ENCODE peak calls at places on chromosome 3, in five cellular contexts. B is osteocyte, K is tibial artery, L is astrocyte, G is AG04449. C is an unnamed sample.

GRCh38 chr3:46692566-46692983 is 904 bp downstream of the ALS2CL start:
- DNase-seq in L (peak), K (peak), G (no peak), B (no peak), C (no peak)

GRCh38 chr3:157248590-157249425 is 88.9 kb upstream of the CCNL1 start:
- DNase-seq in G (peak), L (peak), B (no peak), K (no peak), C (no peak)

GRCh38 chr3:10015476-10015904 is 10.7 kb upstream of the FANCD2 start:
- DNase-seq in B (peak), L (peak), G (peak), K (peak), C (no peak)

GRCh38 chr3:435969-436492 is 239.5 kb downstream of the CHL1 start:
- DNase-seq in B (no peak), G (no peak), K (no peak), L (no peak), C (no peak)

GRCh38 chr3:70980646-70981031 is 602.9 kb downstream of the FOXP1 start:
- DNase-seq in K (no peak), G (no peak), B (no peak), L (peak), C (no peak)

GRCh38 chr3:195416795-195417194 is 26.0 kb downstream of the ACAP2 start:
- DNase-seq in G (no peak), L (peak), B (no peak), K (no peak), C (no peak)

GRCh38 chr3:41286305-41286704 is 87.0 kb downstream of the CTNNB1 start:
- DNase-seq in K (no peak), G (no peak), B (no peak), L (no peak), C (no peak)

GRCh38 chr3:66588340-66588847 is 87.6 kb upstream of the LRIG1 start:
- DNase-seq in B (no peak), G (no peak), L (no peak), K (no peak), C (no peak)

GRCh38 chr3:29697989-29698388 is 417.1 kb downstream of the RBMS3 start:
- DNase-seq in K (no peak), L (peak), B (no peak), G (no peak), C (no peak)

GRCh38 chr3:25648107-25648535 is 16.6 kb downstream of the TOP2B start:
- DNase-seq in B (no peak), G (peak), L (peak), K (no peak), C (peak)

GRCh38 chr3:189282751-189283150 is 111.0 kb downstream of the TPRG1 start:
- DNase-seq in B (no peak), K (no peak), L (peak), G (no peak), C (no peak)

GRCh38 chr3:16379838-16380237 is 114.8 kb downstream of the OXNAD1 start:
- DNase-seq in L (no peak), K (no peak), G (no peak), B (no peak), C (no peak)

GRCh38 chr3:33398410-33398809 is 41.8 kb downstream of the UBP1 start:
- DNase-seq in L (no peak), G (no peak), K (no peak), B (no peak), C (no peak)

GRCh38 chr3:111924283-111924682 is 54.5 kb upstream of the ABHD10 start:
- DNase-seq in L (no peak), K (peak), B (no peak), G (no peak), C (no peak)

GRCh38 chr3:59286791-59287531 is 237.1 kb upstream of the CFAP20DC start:
- DNase-seq in L (peak), G (no peak), K (no peak), B (no peak), C (peak)

GRCh38 chr3:127735767-127736693 is 63.3 kb downstream of the ABTB1 start:
- DNase-seq in B (no peak), G (no peak), K (no peak), L (peak), C (no peak)

GRCh38 chr3:172746476-172746875 is 4.0 kb upstream of the ECT2 start:
- DNase-seq in K (no peak), L (peak), G (no peak), B (no peak), C (no peak)

GRCh38 chr3:48403533-48404439 is 26.1 kb downstream of the PLXNB1 start:
- DNase-seq in B (peak), K (peak), G (no peak), L (no peak), C (no peak)

GRCh38 chr3:170506556-170506955 is 79.3 kb downstream of the SLC7A14 start:
- DNase-seq in K (no peak), L (no peak), B (no peak), G (no peak), C (no peak)

GRCh38 chr3:186583820-186584219 is 13.3 kb downstream of the DNAJB11 start:
- DNase-seq in G (no peak), K (no peak), L (peak), B (no peak), C (no peak)

GRCh38 chr3:107431298-107432012 is 54.2 kb downstream of the CCDC54 start:
- DNase-seq in L (peak), B (peak), G (no peak), K (peak), C (no peak)

GRCh38 chr3:149291178-149291577 is 42.3 kb downstream of the TM4SF18 start:
- DNase-seq in L (no peak), G (no peak), K (no peak), B (no peak), C (no peak)
- TF ChIP-seq CTCF in L (peak), G (peak), K (no peak), B (peak), C (no peak)

GRCh38 chr3:43758826-43759225 is 68.1 kb downstream of the ABHD5 start:
- DNase-seq in L (no peak), K (no peak), G (no peak), B (no peak), C (no peak)

GRCh38 chr3:43757613-43758012 is 66.9 kb downstream of the ABHD5 start:
- DNase-seq in G (no peak), B (no peak), L (no peak), K (no peak), C (no peak)

GRCh38 chr3:43762486-43762885 is 71.7 kb downstream of the ABHD5 start:
- DNase-seq in L (no peak), B (no peak), G (no peak), K (no peak), C (no peak)

GRCh38 chr3:43760951-43761350 is 70.2 kb downstream of the ABHD5 start:
- DNase-seq in K (no peak), L (no peak), B (no peak), G (no peak), C (no peak)

DNA sequence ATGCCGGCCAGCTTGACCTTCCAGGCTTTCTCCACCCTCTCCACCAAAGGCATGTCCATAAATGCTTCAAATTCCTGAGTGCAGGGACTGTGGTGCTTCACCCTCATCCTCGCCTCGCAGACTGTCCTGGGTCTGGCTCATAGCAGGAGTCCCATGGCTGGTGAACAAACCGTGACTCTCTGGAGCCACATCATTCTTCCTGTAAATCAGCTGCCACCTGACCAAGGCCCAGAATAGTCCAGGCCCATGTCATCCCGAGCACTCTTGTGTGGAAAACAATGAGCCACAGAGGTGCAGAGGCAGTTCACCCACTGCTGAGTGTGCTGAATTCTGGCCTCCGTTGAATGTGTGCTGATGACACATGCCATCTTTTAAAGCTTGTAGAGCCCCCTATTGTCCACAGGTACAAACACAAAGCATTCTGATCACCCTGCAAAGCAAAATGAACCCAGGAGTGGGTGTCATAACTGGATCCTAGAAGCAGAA is 68.6 kb downstream of the ABHD5 start:
- DNase-seq in L (peak), K (no peak), G (peak), B (no peak), C (no peak)
- TF ChIP-seq CTCF in L (peak), K (no peak), G (peak), B (peak), C (no peak)

DNA sequence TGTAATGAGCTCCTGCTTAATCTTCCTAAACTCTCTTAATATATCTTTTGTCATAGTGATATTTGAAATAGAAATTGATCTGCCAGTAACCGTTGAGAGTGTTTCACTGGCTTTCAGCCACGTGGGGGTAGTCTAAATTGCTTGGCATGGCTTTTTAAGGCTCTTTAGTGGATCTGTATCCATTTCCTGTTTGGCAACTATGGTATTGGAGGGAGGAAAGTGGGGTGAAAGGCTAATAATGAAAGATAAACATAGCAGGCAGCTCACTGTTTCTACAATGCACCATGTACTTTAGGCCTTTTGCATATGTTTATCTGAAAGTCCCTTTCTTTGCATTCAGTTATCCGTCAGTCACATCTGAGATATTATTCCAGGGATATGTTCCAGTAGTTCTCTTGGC is 10.6 kb downstream of the TOPAZ1 start:
- DNase-seq in L (no peak), G (no peak), K (no peak), B (no peak), C (no peak)
- TF ChIP-seq CTCF in L (no peak), G (no peak), K (no peak), B (no peak), C (no peak)

DNA sequence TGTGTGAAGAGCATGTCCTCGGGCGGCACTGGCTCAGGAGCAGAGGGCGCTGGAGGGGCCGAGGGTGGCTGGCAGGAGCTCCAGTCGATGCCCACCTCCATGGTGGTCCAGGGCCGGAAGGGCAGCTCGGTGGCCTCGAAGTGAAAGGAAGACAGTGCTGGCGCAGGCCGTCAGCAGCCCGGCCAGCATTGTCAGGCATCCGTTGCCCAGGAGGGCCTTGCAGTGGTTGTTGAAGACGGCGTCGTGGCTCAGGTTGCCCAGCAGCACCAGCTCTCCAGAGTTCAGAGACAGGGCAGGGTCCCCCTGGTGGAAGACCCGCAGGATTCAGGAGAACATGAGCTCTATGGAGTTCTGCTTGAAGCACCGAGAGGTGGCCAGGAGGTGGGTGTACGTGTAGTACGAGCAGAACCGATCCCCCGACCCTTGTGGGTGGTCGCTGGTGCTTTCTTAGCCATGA is 16.5 kb upstream of the SIAH2 start:
- DNase-seq in B (no peak), L (no peak), G (no peak), K (no peak), C (no peak)
- TF ChIP-seq CTCF in B (no peak), L (no peak), G (no peak), K (no peak), C (no peak)

GRCh38 chr3:102083469-102083868 is 234.2 kb downstream of the NFKBIZ start:
- DNase-seq in L (no peak), G (no peak), K (no peak), B (no peak), C (no peak)

GRCh38 chr3:102083971-102084370 is 234.7 kb downstream of the NFKBIZ start:
- DNase-seq in K (no peak), L (peak), B (no peak), G (no peak), C (no peak)

GRCh38 chr3:102078864-102079808 is 229.8 kb downstream of the NFKBIZ start:
- DNase-seq in L (no peak), G (no peak), K (no peak), B (no peak), C (no peak)

GRCh38 chr3:102079809-102080197 is 230.5 kb downstream of the NFKBIZ start:
- DNase-seq in K (no peak), G (no peak), L (no peak), B (no peak), C (no peak)

DNA sequence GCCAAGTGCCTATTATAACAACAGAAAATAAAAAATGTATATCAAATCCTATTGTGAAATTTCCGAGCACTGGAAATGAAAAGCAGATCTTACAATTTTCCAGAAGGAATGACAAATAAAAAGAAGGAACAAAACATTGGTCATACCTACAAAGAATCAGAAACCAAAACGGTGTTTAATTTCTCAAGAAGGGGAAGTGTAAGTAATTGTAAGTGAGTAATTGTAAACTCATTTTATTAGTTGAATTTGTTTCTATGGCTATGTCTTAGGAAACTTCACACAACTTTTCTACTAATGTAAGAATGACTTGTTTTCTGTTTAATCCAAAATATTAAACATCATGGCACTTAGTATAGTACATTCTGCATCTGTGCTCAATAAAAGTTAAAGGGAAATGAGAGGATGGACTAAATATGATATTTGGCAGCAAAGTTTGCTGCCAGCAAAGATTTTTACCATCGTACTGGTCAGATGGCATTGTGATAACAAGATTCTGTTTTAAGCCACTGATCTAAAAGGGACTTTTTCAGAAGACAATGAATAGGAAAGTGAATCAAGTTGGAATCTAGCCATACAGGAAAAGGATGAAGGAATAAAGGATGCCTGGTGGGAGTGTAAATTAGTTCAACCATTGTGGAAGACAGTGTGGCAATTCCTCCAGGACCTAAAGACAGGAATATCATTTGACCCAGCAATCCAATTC is 232.4 kb downstream of the NFKBIZ start:
- DNase-seq in B (no peak), L (no peak), K (no peak), G (no peak), C (no peak)
- TF ChIP-seq CTCF in B (no peak), L (no peak), K (no peak), G (no peak), C (no peak)

GRCh38 chr3:14410106-14410500 is 7.7 kb downstream of the SLC6A6 start:
- DNase-seq in B (no peak), K (no peak), L (no peak), G (no peak), C (no peak)

GRCh38 chr3:14412831-14413380 is 10.5 kb downstream of the SLC6A6 start:
- DNase-seq in K (no peak), L (no peak), G (no peak), B (no peak), C (no peak)

GRCh38 chr3:14411988-14412387 is 9.6 kb downstream of the SLC6A6 start:
- DNase-seq in B (no peak), L (no peak), K (no peak), G (no peak), C (no peak)

GRCh38 chr3:14410501-14411165 is 8.2 kb downstream of the SLC6A6 start:
- DNase-seq in G (peak), B (no peak), L (peak), K (no peak), C (no peak)

DNA sequence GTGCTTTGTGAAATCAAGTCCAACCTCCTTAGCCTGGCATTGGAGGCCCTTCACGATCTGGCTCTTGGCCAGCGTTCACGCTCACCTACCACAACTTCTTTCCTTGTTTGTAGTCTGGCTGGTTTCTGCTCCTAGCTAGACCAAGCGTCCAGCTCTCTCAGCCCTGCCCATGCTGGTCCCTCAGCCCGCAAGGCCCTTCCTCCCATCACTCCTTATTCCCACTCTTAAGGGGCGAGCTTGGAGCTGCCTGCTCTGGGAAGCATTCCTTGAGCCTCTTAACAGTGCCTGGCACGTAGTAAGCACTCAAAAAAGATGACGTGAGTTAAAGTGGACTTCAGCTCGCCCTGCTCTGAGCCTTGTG is 8.7 kb downstream of the SLC6A6 start:
- DNase-seq in B (no peak), K (no peak), L (no peak), G (no peak), C (no peak)
- TF ChIP-seq CTCF in B (no peak), K (no peak), L (no peak), G (no peak), C (no peak)

GRCh38 chr3:133384331-133385027 is 15.4 kb upstream of the BFSP2 start:
- DNase-seq in K (no peak), G (no peak), L (peak), B (no peak), C (no peak)

GRCh38 chr3:133383175-133383574 is 16.7 kb upstream of the BFSP2 start:
- DNase-seq in B (no peak), L (no peak), K (no peak), G (no peak), C (no peak)

GRCh38 chr3:133380481-133381225 is 19.2 kb upstream of the BFSP2 start:
- DNase-seq in G (no peak), L (no peak), K (no peak), B (no peak), C (no peak)

GRCh38 chr3:133379926-133380325 is 19.9 kb upstream of the BFSP2 start:
- DNase-seq in K (no peak), B (no peak), L (no peak), G (no peak), C (no peak)

DNA sequence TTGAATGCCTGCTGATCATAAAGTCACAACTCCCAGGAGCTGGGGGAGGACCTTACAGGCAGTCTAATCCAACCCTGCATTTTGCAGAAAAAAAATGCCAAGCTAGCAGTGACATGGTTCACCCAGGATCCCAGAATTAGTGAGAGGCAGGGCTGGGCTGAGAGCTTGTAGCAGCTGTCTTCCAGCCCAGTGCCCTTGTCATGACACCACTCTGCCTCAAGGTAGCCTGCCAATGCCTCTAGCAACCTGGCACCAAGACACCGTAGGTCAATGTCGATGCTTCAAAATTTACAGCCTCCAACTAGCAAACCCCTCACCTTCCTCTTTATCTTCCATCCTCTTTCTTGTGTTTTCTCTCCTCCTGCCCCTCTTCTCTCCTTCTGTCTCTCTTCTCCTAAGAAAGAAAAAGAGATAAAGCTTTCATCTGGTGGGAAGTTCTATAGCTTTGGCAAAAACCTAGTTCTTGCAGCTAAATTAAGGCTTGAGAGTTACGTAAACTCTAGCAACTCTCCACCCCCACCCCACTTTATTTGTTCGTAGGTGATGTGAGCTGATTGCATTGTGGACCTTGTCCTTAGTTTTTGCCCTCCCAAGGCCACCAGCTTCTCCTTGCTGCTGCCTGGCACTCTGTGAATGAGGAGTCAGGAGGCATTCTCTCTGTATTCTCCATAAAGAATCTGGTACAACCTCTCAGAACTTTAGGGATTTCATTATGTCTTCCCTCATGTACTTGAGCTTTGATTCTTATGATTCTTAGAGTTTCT is 18.3 kb upstream of the BFSP2 start:
- DNase-seq in L (no peak), K (no peak), B (no peak), G (no peak), C (no peak)
- TF ChIP-seq CTCF in L (no peak), K (no peak), B (no peak), G (no peak), C (no peak)